ENCODE peak calls at places on chromosomes 6 and 20, in five cellular contexts. R is heart left ventricle, X is suprapubic skin, I is AG10803, E is IMR-90. H is an unnamed sample.

GRCh38 chr6:82331031-82331773 is 32.4 kb upstream of the TPBG start:
- DNase-seq in R (no peak), X (no peak), I (peak), E (peak), H (peak)

GRCh38 chr6:170132011-170132521 is 158.8 kb downstream of the DLL1 start:
- DNase-seq in R (no peak), X (peak), I (no peak), E (no peak), H (no peak)

GRCh38 chr20:20364747-20365558 is 3.0 kb upstream of the INSM1 start:
- DNase-seq in R (no peak), X (no peak), I (no peak), E (no peak), H (no peak)

GRCh38 chr6:85712346-85712745 is 69.7 kb upstream of the SYNCRIP start:
- DNase-seq in R (no peak), X (no peak), I (no peak), E (no peak), H (no peak)

GRCh38 chr6:42276008-42276890 is 58.6 kb upstream of the MRPS10 start:
- DNase-seq in R (peak), X (no peak), I (no peak), E (no peak), H (peak)

GRCh38 chr6:2977799-2978558 is 6.6 kb upstream of the SERPINB6 start:
- DNase-seq in R (no peak), X (no peak), I (no peak), E (no peak), H (no peak)

GRCh38 chr6:56692586-56693245 is 50.0 kb upstream of the DST start:
- DNase-seq in R (no peak), X (no peak), I (peak), E (peak), H (peak)

GRCh38 chr6:5584072-5584471 is 322.8 kb downstream of the FARS2 start:
- DNase-seq in R (no peak), X (no peak), I (peak), E (peak), H (peak)

GRCh38 chr20:56731041-56731440 is 101.9 kb downstream of the TFAP2C start:
- DNase-seq in R (no peak), X (no peak), I (no peak), E (no peak), H (no peak)

GRCh38 chr20:62822788-62823651 is 6.2 kb downstream of the COL9A3 start:
- DNase-seq in R (no peak), X (no peak), I (no peak), E (peak), H (no peak)

GRCh38 chr20:1323830-1324597 is 4.9 kb downstream of the SDCBP2 start:
- DNase-seq in R (no peak), X (peak), I (no peak), E (no peak), H (no peak)

GRCh38 chr6:43735642-43736199 is 34.3 kb upstream of the VEGFA start:
- DNase-seq in R (no peak), X (peak), I (no peak), E (no peak), H (no peak)

GRCh38 chr20:36629719-36630340 is 16.2 kb downstream of the SLA2 start:
- DNase-seq in R (no peak), X (no peak), I (no peak), E (no peak), H (no peak)

GRCh38 chr6:145147559-145147958 is 587.8 kb downstream of the EPM2A start:
- DNase-seq in R (no peak), X (no peak), I (peak), E (peak), H (no peak)

GRCh38 chr6:157143171-157143884 is 180.0 kb downstream of the TMEM242 start:
- DNase-seq in R (no peak), X (no peak), I (peak), E (peak), H (peak)

GRCh38 chr20:44176833-44177533 is 10.0 kb downstream of the JPH2 start:
- DNase-seq in R (peak), X (peak), I (peak), E (no peak), H (no peak)

GRCh38 chr6:47247227-47247797 is 62.4 kb downstream of the TNFRSF21 start:
- DNase-seq in R (peak), X (no peak), I (peak), E (no peak), H (peak)

GRCh38 chr6:167441653-167442644 is 117.1 kb downstream of the TTLL2 start:
- DNase-seq in R (no peak), X (no peak), I (no peak), E (no peak), H (no peak)

GRCh38 chr6:38350882-38351281 is 288.8 kb downstream of the BTBD9 start:
- DNase-seq in R (no peak), X (no peak), I (peak), E (peak), H (peak)

GRCh38 chr6:2719053-2719375 is 31.7 kb downstream of the MYLK4 start:
- DNase-seq in R (no peak), X (no peak), I (no peak), E (peak), H (peak)

GRCh38 chr6:36838896-36839818 is at the start of gene CPNE5:
- DNase-seq in R (peak), X (no peak), I (no peak), E (no peak), H (no peak)

GRCh38 chr6:45116714-45117410 is 211.3 kb upstream of the RUNX2 start:
- DNase-seq in R (no peak), X (no peak), I (peak), E (peak), H (peak)

GRCh38 chr6:133241088-133241900 is at the start of gene EYA4:
- DNase-seq in R (peak), X (no peak), I (no peak), E (peak), H (peak)

GRCh38 chr20:37576911-37577310 is 49.2 kb upstream of the BLCAP start:
- DNase-seq in R (no peak), X (no peak), I (no peak), E (no peak), H (no peak)

GRCh38 chr20:19928379-19929360 is 88.5 kb upstream of the NAA20 start:
- DNase-seq in R (no peak), X (no peak), I (peak), E (no peak), H (no peak)

GRCh38 chr6:114569643-114570042 is 226.8 kb upstream of the HS3ST5 start:
- DNase-seq in R (no peak), X (no peak), I (no peak), E (no peak), H (no peak)

GRCh38 chr6:108767418-108768175 is 80.6 kb upstream of the ARMC2 start:
- DNase-seq in R (no peak), X (no peak), I (no peak), E (no peak), H (no peak)

GRCh38 chr6:3844097-3844463 is 5.1 kb upstream of the FAM50B start:
- DNase-seq in R (no peak), X (no peak), I (peak), E (peak), H (peak)

GRCh38 chr6:143064996-143065683 is 4.5 kb downstream of the AIG1 start:
- DNase-seq in R (no peak), X (no peak), I (peak), E (no peak), H (peak)

GRCh38 chr6:7262746-7263335 is 50.2 kb downstream of the SSR1 start:
- DNase-seq in R (no peak), X (peak), I (no peak), E (no peak), H (no peak)

GRCh38 chr6:7047966-7048365 is 59.8 kb upstream of the RREB1 start:
- DNase-seq in R (no peak), X (no peak), I (no peak), E (peak), H (peak)

GRCh38 chr6:72374864-72375263 is 247.0 kb upstream of the KCNQ5 start:
- DNase-seq in R (no peak), X (no peak), I (no peak), E (peak), H (no peak)

GRCh38 chr6:118853408-118853807 is 40.5 kb upstream of the ASF1A start:
- DNase-seq in R (no peak), X (no peak), I (no peak), E (no peak), H (no peak)

DNA sequence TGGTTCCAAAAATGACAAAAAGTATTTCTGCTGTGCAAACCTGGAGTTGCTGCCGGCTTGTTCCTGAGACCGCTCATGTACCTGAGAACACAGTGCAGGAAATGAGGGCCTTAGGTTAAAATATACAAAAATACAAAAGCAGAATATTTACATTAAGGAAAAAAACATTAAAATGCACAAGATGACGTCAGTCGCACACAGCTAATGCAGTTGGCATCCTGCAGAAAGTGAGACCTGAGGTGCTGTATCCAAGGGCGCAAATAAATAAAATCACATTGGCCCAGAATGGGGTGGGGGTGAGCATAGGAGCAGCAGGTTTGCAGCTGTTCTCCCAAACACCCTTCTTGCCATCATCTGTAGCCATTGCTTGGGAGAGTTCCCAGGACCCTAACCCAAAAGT is 310.6 kb upstream of the BTBD3 start:
- DNase-seq in R (no peak), X (no peak), I (no peak), E (no peak), H (no peak)
- TF ChIP-seq CTCF in R (no peak), X (no peak), I (no peak), E (no peak), H (no peak)

GRCh38 chr20:17959257-17959627 is 9.4 kb downstream of the SNX5 start:
- DNase-seq in R (no peak), X (no peak), I (no peak), E (no peak), H (no peak)

GRCh38 chr20:17960927-17961599 is 7.5 kb downstream of the SNX5 start:
- DNase-seq in R (no peak), X (no peak), I (peak), E (peak), H (peak)

GRCh38 chr20:17964073-17964472 is 4.5 kb downstream of the SNX5 start:
- DNase-seq in R (no peak), X (no peak), I (no peak), E (no peak), H (no peak)

GRCh38 chr20:17963114-17963897 is 5.3 kb downstream of the SNX5 start:
- DNase-seq in R (no peak), X (no peak), I (no peak), E (no peak), H (no peak)

DNA sequence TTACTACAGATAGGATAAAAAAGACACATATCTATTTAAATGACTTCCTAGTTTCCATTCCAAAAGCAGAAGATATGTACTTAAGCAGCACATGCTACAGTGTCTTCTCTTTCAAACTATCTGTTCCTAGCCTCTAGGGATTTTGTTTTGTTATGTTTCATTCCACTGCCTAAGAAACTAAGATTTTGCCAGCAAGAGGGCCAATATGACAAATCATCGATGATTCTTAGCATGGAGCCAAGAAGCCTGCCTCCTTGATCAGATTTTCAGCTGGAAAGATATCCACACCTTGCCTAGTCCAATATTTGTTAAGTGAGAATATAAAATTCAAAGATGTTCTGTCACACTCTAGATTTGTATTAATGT is 7.0 kb downstream of the SNX5 start:
- DNase-seq in R (no peak), X (no peak), I (peak), E (peak), H (no peak)
- H3K4me3 ChIP-seq in R (no peak), X (peak), I (no peak), E (no peak), H (no peak)

GRCh38 chr6:17039266-17039665 is 62.6 kb upstream of the STMND1 start:
- DNase-seq in R (no peak), X (no peak), I (no peak), E (no peak), H (peak)

GRCh38 chr6:17038316-17038715 is 63.5 kb upstream of the STMND1 start:
- DNase-seq in R (no peak), X (no peak), I (peak), E (peak), H (peak)

GRCh38 chr6:17045581-17046322 is 56.1 kb upstream of the STMND1 start:
- DNase-seq in R (no peak), X (no peak), I (peak), E (peak), H (peak)

GRCh38 chr6:17043148-17043522 is 58.7 kb upstream of the STMND1 start:
- DNase-seq in R (no peak), X (no peak), I (no peak), E (no peak), H (no peak)

GRCh38 chr6:17042422-17043147 is 59.3 kb upstream of the STMND1 start:
- DNase-seq in R (peak), X (no peak), I (peak), E (peak), H (peak)
- TF ChIP-seq CTCF in R (no peak), X (no peak), I (peak), E (peak), H (peak)

GRCh38 chr6:104954091-104954797 is 2.7 kb upstream of the LIN28B start:
- DNase-seq in R (no peak), X (no peak), I (no peak), E (no peak), H (no peak)

GRCh38 chr6:104951677-104952076 is 5.2 kb upstream of the LIN28B start:
- DNase-seq in R (no peak), X (no peak), I (no peak), E (no peak), H (no peak)

GRCh38 chr6:104953410-104953953 is 3.4 kb upstream of the LIN28B start:
- DNase-seq in R (no peak), X (no peak), I (no peak), E (no peak), H (no peak)

GRCh38 chr6:104955491-104955890 is 1.4 kb upstream of the LIN28B start:
- DNase-seq in R (no peak), X (no peak), I (no peak), E (no peak), H (no peak)

GRCh38 chr6:104952911-104953409 is 3.9 kb upstream of the LIN28B start:
- DNase-seq in R (no peak), X (no peak), I (no peak), E (no peak), H (no peak)
- H3K4me3 ChIP-seq in R (no peak), X (no peak), I (no peak), E (no peak), H (no peak)

H was measured in fibroblast of pulmonary artery.